ENCODE peak calls at places on chromosomes 3 and 15, in nine cellular contexts. W, B, L, I, Q, P, F, J and D are unnamed samples.

GRCh38 chr3:68363801-68364200 is 568.5 kb downstream of the TAFA4 start:
- DNase-seq in W (no peak), B (no peak), L (no peak), I (no peak), Q (no peak), P (no peak), F (no peak), J (no peak), D (no peak)

GRCh38 chr3:45145681-45146614 is at the start of gene CDCP1:
- DNase-seq in W (no peak), B (no peak), L (no peak), I (peak), Q (peak), P (peak), F (no peak), J (no peak), D (no peak)

GRCh38 chr3:137020315-137020714 is 62.5 kb downstream of the IL20RB start:
- DNase-seq in W (no peak), B (no peak), L (no peak), I (no peak), Q (no peak), P (no peak), F (no peak), J (no peak), D (no peak)

GRCh38 chr15:65914371-65914770 is 45.1 kb downstream of the RAB11A start:
- DNase-seq in W (no peak), B (no peak), L (no peak), I (no peak), Q (no peak), P (no peak), F (no peak), J (no peak), D (no peak)

GRCh38 chr15:93333826-93334225 is 244.8 kb upstream of the RGMA start:
- DNase-seq in W (no peak), B (no peak), L (no peak), I (no peak), Q (no peak), P (no peak), F (no peak), J (no peak), D (no peak)

GRCh38 chr15:100901296-100901695 is 17.9 kb upstream of the LRRK1 start:
- DNase-seq in W (no peak), B (no peak), L (no peak), I (no peak), Q (no peak), P (no peak), F (no peak), J (no peak), D (no peak)

GRCh38 chr3:189908646-189909045 is 212.1 kb downstream of the P3H2 start:
- DNase-seq in W (no peak), B (peak), L (no peak), I (peak), Q (peak), P (no peak), F (no peak), J (peak), D (peak)

GRCh38 chr3:13837751-13838150 is 42.1 kb downstream of the WNT7A start:
- DNase-seq in W (no peak), B (no peak), L (no peak), I (no peak), Q (no peak), P (no peak), F (no peak), J (no peak), D (no peak)

GRCh38 chr3:3802021-3802420 is 2.8 kb downstream of the LRRN1 start:
- DNase-seq in W (no peak), B (no peak), L (no peak), I (no peak), Q (no peak), P (no peak), F (no peak), J (no peak), D (no peak)

GRCh38 chr3:54826255-54826691 is 101.6 kb downstream of the LRTM1 start:
- DNase-seq in W (no peak), B (no peak), L (no peak), I (no peak), Q (no peak), P (no peak), F (no peak), J (peak), D (no peak)

GRCh38 chr15:93466380-93466779 is 377.4 kb upstream of the RGMA start:
- DNase-seq in W (no peak), B (no peak), L (no peak), I (no peak), Q (peak), P (no peak), F (no peak), J (no peak), D (peak)

GRCh38 chr3:37731895-37732294 is 129.8 kb upstream of the CTDSPL start:
- DNase-seq in W (no peak), B (no peak), L (no peak), I (no peak), Q (no peak), P (no peak), F (no peak), J (no peak), D (no peak)

GRCh38 chr15:48671381-48672022 is 26.0 kb upstream of the FBN1 start:
- DNase-seq in W (no peak), B (no peak), L (no peak), I (no peak), Q (peak), P (no peak), F (no peak), J (peak), D (no peak)

GRCh38 chr3:16614033-16615031 is 9.1 kb upstream of the DAZL start:
- DNase-seq in W (no peak), B (no peak), L (no peak), I (no peak), Q (no peak), P (no peak), F (no peak), J (peak), D (no peak)

DNA sequence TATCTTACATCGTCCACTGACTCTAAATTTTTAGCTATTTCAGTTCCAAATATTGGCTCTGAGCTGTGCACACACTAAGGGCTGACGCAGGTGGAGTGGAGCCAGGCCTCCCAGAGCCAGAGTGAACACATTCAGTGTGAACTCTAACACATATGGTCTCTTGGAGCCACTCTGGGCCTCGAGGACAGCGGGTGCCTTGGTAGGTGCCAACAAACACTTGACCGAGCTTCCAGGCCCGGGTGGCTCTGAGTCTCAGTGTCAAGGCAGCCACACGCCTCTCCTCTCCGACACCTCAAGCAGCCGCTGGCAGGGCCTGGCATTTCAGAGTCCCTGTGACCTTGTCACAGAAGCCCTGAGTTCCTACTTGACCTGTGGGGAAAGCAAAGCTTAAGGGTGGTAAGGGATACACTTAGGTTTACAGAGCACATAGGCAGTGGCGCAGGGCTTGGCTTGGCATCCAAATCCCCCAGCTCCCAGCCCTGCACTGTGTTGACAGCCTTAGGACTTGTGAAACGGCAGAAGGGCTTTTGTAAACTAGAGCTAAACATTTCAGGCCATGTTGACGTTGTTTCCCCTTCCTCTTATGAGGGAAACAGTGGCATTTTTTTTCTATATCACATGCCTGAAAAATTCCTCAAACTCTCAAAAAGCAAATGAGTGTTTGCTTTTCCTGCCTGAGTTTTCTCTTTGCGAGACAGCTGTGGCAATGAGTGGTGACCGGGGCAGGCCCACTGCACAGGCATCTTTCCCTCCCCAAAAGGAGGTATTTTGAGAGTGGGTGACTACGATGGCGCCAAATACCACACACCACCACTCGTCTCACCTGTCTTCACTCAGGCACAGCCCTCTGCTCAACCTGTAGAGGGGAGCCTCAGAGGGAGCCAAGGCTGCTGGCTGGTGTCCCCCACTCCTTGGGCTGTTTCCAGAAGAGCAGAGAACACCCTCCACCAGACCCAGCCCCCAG is 60.8 kb downstream of the DAPK2 start:
- DNase-seq in W (no peak), B (peak), L (no peak), I (no peak), Q (no peak), P (no peak), F (no peak), J (no peak), D (no peak)
- H3K4me3 ChIP-seq in W (no peak), B (no peak), L (no peak), I (no peak), Q (no peak), P (no peak), F (no peak), J (no peak), D (no peak)

DNA sequence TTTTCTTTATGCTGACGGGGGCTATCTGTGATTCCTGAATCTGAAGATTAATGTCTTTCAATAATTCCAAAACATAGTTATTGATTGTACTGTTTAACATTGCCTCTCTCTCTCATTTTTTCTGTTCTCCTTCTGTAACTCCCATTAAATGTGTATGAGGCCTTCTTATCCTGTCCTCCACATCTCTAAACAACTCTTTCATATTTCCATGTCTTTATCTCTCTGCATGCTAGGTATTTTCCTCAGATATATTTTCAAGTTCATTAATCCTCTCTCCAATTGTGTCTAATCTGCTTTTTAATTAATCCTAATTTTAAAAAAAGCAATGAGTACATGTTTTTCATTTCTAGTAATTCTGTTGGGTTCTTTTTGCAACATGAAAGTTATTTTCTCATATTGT is 173.2 kb downstream of the TLE3 start:
- DNase-seq in W (no peak), B (no peak), L (no peak), I (no peak), Q (no peak), P (no peak), F (no peak), J (no peak), D (no peak)
- H3K27ac ChIP-seq in W (no peak), B (no peak), L (no peak), I (no peak), Q (no peak), P (no peak), F (no peak), J (no peak), D (no peak)

GRCh38 chr3:174219738-174220137 is 639.4 kb upstream of the NAALADL2 start:
- DNase-seq in W (no peak), B (no peak), L (no peak), I (no peak), Q (no peak), P (no peak), F (no peak), J (no peak), D (no peak)

GRCh38 chr3:174223611-174224010 is 635.5 kb upstream of the NAALADL2 start:
- DNase-seq in W (no peak), B (no peak), L (no peak), I (no peak), Q (no peak), P (no peak), F (no peak), J (no peak), D (no peak)

GRCh38 chr3:174223042-174223441 is 636.1 kb upstream of the NAALADL2 start:
- DNase-seq in W (no peak), B (no peak), L (no peak), I (no peak), Q (no peak), P (no peak), F (no peak), J (no peak), D (no peak)

GRCh38 chr3:174218011-174218410 is 641.1 kb upstream of the NAALADL2 start:
- DNase-seq in W (no peak), B (no peak), L (no peak), I (no peak), Q (no peak), P (no peak), F (no peak), J (no peak), D (no peak)

DNA sequence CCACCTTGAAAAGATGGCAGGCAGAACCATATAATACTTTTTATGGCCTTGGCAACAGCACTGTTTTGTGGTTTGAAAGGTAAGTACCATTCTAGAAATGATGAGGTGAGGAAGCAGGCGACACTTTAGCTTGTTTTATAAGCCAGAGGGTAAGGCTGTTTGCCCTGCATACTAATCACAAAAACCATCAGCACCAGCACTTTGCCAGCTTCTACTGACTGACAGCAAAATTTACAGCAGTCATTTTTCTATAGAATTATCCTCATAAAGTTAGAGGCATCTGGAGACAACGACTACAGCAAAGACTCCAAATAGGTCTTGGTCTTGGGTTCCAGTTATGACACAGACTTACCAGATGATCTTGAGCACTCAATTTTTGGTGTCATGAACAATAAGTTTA is 638.0 kb upstream of the NAALADL2 start:
- DNase-seq in W (no peak), B (no peak), L (no peak), I (no peak), Q (no peak), P (peak), F (no peak), J (no peak), D (no peak)
- H2AFZ ChIP-seq in W (no peak), B (no peak), L (no peak), I (no peak), Q (no peak), P (no peak), F (no peak), J (no peak), D (no peak)

GRCh38 chr15:94845391-94845718 is 614.0 kb downstream of the MCTP2 start:
- DNase-seq in W (no peak), B (no peak), L (no peak), I (no peak), Q (no peak), P (no peak), F (no peak), J (no peak), D (no peak)
- H3K4me3 ChIP-seq in W (no peak), B (no peak), L (no peak), I (no peak), Q (no peak), P (no peak), F (no peak), J (peak), D (no peak)

GRCh38 chr15:90869140-90869541 is 753 bp downstream of the FURIN start:
- DNase-seq in W (no peak), B (no peak), L (no peak), I (no peak), Q (no peak), P (no peak), F (no peak), J (no peak), D (no peak)

GRCh38 chr15:90869601-90870353 is 1.4 kb downstream of the FURIN start:
- DNase-seq in W (no peak), B (peak), L (no peak), I (peak), Q (peak), P (no peak), F (peak), J (peak), D (peak)

GRCh38 chr15:90871716-90872480 is 3.5 kb downstream of the FURIN start:
- DNase-seq in W (peak), B (peak), L (no peak), I (no peak), Q (no peak), P (peak), F (no peak), J (no peak), D (no peak)

GRCh38 chr15:90871097-90871715 is 2.8 kb downstream of the FURIN start:
- DNase-seq in W (peak), B (no peak), L (no peak), I (no peak), Q (no peak), P (peak), F (no peak), J (no peak), D (no peak)

GRCh38 chr15:90870354-90871096 is 2.1 kb downstream of the FURIN start:
- DNase-seq in W (no peak), B (peak), L (no peak), I (no peak), Q (no peak), P (no peak), F (no peak), J (peak), D (no peak)
- H3K27ac ChIP-seq in W (no peak), B (peak), L (peak), I (peak), Q (peak), P (peak), F (peak), J (peak), D (peak)

DNA sequence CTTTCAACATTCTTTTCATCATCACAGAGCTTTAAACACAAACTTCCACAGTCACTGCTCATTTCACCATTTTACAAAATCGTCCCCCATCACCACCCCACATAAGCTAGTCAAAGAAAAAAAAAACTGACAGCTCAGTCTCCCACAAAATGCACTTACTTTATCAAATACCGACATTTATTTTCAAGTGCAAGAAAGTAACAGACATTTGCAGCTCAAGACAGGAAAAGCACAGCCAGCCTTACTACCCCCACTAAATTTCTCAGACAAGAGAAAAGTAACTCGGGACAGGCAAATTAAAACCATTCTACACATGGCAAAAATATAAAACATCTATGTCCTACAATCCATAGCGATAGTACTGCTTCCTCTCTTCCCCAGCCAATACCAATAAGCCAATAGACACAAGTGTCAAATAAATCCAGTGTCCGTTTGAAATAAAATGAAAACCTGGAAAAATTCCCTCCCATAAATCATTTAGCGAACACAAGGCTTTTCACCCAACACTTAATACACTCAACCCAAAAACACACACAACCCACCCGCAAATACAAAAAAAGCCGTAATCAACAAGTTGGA is 402.3 kb downstream of the SHQ1 start:
- DNase-seq in W (no peak), B (peak), L (no peak), I (no peak), Q (peak), P (no peak), F (no peak), J (no peak), D (no peak)
- H2AFZ ChIP-seq in W (no peak), B (no peak), L (no peak), I (peak), Q (no peak), P (no peak), F (no peak), J (no peak), D (no peak)

DNA sequence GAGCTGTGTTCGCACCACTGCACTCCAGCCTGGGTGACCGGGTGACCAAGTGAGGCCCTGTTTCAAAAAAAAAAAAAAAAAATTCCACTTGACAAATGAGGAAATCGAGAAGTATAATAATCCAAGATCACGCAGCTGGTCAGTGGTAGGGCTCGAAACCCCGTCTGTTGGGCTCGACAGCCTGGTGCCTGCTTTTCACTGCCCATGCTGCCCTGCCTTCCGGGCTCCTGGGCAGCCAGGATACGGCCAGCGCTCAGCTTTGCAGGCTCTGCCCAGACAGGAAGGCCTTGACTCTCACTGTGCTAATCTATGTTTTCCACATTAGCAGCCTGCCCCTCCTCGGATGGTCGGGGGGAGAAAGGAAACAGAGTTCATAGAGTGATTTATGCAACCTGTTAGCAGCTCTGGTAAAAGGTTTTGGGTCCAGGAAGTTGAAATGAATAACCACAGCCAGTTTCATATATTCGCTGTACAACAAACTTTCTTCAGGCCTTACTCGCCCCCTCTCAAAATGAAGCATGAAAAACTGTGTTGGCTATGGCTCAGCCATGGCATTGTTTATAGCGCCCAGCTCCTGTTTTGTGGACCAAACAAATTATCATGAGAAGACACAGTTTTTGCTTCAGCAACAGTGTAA is 108.8 kb downstream of the XXYLT1 start:
- DNase-seq in W (peak), B (peak), L (no peak), I (no peak), Q (no peak), P (peak), F (no peak), J (no peak), D (no peak)
- H3K4me3 ChIP-seq in W (no peak), B (no peak), L (no peak), I (no peak), Q (no peak), P (no peak), F (no peak), J (no peak), D (no peak)

DNA sequence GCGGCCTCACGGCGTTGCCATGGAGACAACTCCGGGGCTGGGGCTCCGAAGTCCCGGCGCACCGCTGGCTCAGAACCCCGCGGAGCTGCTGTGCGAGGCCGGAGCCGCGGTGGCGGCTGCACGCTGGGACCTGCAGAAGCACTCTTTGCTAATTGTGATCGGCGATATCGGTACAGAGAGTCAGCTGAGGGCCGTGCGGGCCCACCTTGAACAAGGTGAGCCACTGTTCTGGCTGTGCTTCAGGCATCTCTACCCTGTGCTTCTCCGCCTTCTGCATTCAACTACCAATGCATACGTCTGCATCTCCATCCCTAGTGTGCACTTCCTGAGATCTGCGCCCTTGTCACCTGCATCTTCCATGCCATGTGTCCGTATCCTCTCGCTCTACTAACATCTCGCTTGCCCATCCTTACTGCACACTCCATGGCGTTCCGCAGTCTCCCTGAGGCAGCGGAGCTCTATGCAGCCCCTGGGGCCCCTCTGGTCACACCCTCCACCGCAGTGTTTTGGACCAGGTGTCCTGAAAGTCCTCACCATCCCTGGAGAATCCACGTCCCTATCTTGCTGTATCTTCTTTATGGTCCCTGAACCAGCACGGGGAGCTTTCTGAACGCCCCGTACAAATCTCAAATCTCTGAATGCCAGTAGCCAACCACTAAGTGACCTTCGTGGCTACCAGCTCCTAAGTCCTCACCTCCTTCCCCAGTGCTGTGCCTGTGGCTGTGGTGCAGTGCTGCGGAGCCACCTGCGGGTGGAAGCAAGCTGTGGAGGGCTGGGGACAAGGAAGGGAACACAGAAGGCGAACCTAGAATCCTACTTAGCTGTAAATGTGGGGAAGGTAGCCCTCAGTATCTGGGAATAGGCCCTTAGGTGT is 6.2 kb upstream of the MAP1A start:
- DNase-seq in W (no peak), B (no peak), L (no peak), I (peak), Q (no peak), P (peak), F (peak), J (no peak), D (no peak)
- H3K27ac ChIP-seq in W (no peak), B (no peak), L (no peak), I (no peak), Q (no peak), P (peak), F (peak), J (no peak), D (no peak)